ENCODE peak calls at places on chromosomes 16 and 17, in eight cellular contexts. U is Peyer's patch, A is IMR-90, S is fibroblast of pulmonary artery, Z is neural progenitor cell, N is brain microvascular endothelial cell, J is fibroblast of mammary gland, C is upper lobe of right lung. F is an unnamed sample.

GRCh38 chr16:55710466-55710865 is 54.7 kb downstream of the SLC6A2 start:
- DNase-seq in U (no peak), Z (peak; percentile 64), J (no peak), C (no peak), A (no peak), S (peak; percentile 18), N (no peak), F (peak; percentile 54)

GRCh38 chr17:45794840-45795239 is 10.7 kb downstream of the CRHR1 start:
- DNase-seq in Z (peak; percentile 56), C (no peak), N (no peak), A (no peak), S (no peak), U (no peak), J (peak; percentile 12), F (peak; percentile 22)

GRCh38 chr16:88437367-88437964 is 15.6 kb upstream of the ZFPM1 start:
- DNase-seq in J (peak; percentile 29), A (peak; percentile 27), N (no peak), C (peak; percentile 83), U (peak; percentile 76), S (peak; percentile 35), Z (peak; percentile 87), F (peak; percentile 42)

GRCh38 chr16:85054948-85055502 is 27.4 kb downstream of the KIAA0513 start:
- DNase-seq in U (no peak), Z (no peak), C (no peak), J (no peak), A (no peak), S (no peak), N (no peak), F (no peak)

GRCh38 chr17:75504347-75505151 is 10.8 kb downstream of the CASKIN2 start:
- DNase-seq in U (peak; percentile 79), N (no peak), S (no peak), Z (peak; percentile 67), C (peak; percentile 70), A (no peak), J (no peak), F (peak; percentile 55)

GRCh38 chr17:7259555-7259889 is 2.8 kb downstream of the CLDN7 start:
- DNase-seq in Z (no peak), A (no peak), C (no peak), J (no peak), S (no peak), N (no peak), U (no peak), F (no peak)

GRCh38 chr16:22912654-22913053 is 98.7 kb downstream of the HS3ST2 start:
- DNase-seq in J (no peak), C (no peak), N (no peak), U (no peak), Z (peak; percentile 70), S (no peak), A (no peak), F (no peak)

GRCh38 chr17:42072323-42073187 is 22.2 kb upstream of the C17orf113 start:
- DNase-seq in C (peak; percentile 71), U (no peak), A (no peak), S (no peak), Z (peak; percentile 79), N (no peak), J (no peak), F (no peak)

GRCh38 chr16:27226476-27226875 is 23.1 kb downstream of the KDM8 start:
- DNase-seq in S (no peak), N (no peak), J (no peak), C (no peak), Z (no peak), A (no peak), U (no peak), F (peak; percentile 50)

GRCh38 chr16:70689035-70689969 is 3.4 kb upstream of the MTSS2 start:
- DNase-seq in A (no peak), N (no peak), C (peak; percentile 88), U (no peak), Z (no peak), J (no peak), S (no peak), F (no peak)

GRCh38 chr17:75473246-75473645 is 16.8 kb downstream of the TMEM94 start:
- DNase-seq in J (no peak), A (no peak), C (no peak), N (no peak), Z (no peak), S (peak; percentile 7), U (no peak), F (no peak)

GRCh38 chr16:19179890-19180490 is 11.9 kb downstream of the SYT17 start:
- DNase-seq in S (peak; percentile 52), N (peak; percentile 37), C (peak; percentile 88), J (peak; percentile 51), U (peak; percentile 82), Z (peak; percentile 83), A (peak; percentile 33), F (peak; percentile 69)

GRCh38 chr17:19022128-19022527 is 17.6 kb upstream of the FAM83G start:
- DNase-seq in J (no peak), C (no peak), A (no peak), N (no peak), Z (no peak), S (no peak), U (no peak), F (no peak)

GRCh38 chr17:68443974-68444464 is 13.3 kb downstream of the WIPI1 start:
- DNase-seq in S (no peak), A (no peak), Z (no peak), J (peak; percentile 52), N (no peak), U (no peak), C (no peak), F (no peak)

GRCh38 chr16:66414891-66415290 is 12.2 kb upstream of the BEAN1 start:
- DNase-seq in J (peak; percentile 83), Z (no peak), A (peak; percentile 75), S (no peak), U (no peak), C (no peak), N (peak; percentile 35), F (no peak)

GRCh38 chr17:72624652-72625051 is 467.8 kb downstream of the SLC39A11 start:
- DNase-seq in N (no peak), C (no peak), Z (no peak), J (no peak), U (no peak), A (no peak), S (no peak), F (no peak)

GRCh38 chr16:67661101-67661661 is 421 bp downstream of the PARD6A start:
- DNase-seq in S (peak; percentile 51), Z (peak; percentile 90), U (no peak), C (no peak), N (peak; percentile 25), A (peak; percentile 52), J (peak; percentile 28), F (peak; percentile 15)

GRCh38 chr17:43021739-43022512 is at the start of gene VAT1:
- DNase-seq in N (peak; percentile 46), U (peak; percentile 90), A (peak; percentile 63), Z (peak; percentile 92), C (peak; percentile 91), S (peak; percentile 78), J (peak; percentile 67), F (peak; percentile 78)

GRCh38 chr16:75111514-75112280 is 4.9 kb downstream of the LDHD start:
- DNase-seq in C (peak; percentile 68), Z (no peak), N (no peak), U (no peak), A (no peak), S (peak; percentile 23), J (no peak), F (no peak)
- TF ChIP-seq CTCF in C (no peak), Z (no peak), N (no peak), U (no peak), A (no peak), S (no peak), J (no peak), F (no peak)

DNA sequence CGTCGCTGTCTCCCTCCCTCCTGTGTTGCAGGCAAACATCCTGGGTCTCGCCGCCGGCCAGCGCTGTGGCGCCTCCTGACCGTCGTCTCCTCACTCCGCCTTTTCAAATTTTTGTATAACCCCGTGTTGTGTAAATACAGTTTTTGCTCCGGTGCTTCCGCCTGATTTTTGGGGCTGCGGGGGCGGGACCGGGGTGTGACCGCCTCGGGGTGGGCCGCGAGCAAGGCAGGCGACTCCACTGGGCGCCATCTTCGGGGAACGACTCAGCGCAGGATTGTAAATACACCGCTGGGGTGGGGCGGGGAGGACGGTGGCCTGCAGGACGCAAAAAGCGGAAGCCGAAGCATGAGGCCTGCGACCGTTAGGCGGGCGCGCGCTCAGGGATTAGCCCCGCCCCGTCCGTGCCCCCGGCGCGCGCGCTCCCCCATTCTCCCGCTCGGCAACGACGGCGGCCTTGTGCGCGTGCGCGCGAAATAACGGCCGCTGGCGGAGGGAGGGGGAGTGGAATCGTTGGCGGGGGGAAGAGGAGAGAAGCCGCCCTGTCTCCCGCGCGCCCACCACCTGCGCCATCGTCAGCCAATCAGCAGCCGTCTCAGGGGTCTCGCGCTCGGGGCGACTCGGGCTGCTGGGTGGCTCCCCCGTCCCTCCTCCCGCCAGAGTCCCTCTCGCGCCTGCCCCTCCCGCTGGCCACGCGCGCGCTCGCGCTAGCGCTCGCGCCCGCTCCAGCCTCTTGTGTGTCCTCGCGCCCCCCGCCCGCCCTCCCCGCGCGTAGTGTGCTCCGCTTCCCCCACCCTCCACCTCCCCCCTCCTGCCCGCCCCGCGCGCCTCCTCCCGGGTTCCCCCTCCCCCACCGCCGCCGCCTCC is 865 bp upstream of the MAZ start:
- DNase-seq in N (peak; percentile 97), A (peak; percentile 97), U (peak; percentile 99), J (peak; percentile 96), Z (peak; percentile 98), S (peak; percentile 97), C (peak; percentile 99), F (peak; percentile 95)
- TF ChIP-seq CTCF in N (peak; percentile 6), A (no peak), U (no peak), J (no peak), Z (peak; percentile 20), S (no peak), C (no peak), F (no peak)

DNA sequence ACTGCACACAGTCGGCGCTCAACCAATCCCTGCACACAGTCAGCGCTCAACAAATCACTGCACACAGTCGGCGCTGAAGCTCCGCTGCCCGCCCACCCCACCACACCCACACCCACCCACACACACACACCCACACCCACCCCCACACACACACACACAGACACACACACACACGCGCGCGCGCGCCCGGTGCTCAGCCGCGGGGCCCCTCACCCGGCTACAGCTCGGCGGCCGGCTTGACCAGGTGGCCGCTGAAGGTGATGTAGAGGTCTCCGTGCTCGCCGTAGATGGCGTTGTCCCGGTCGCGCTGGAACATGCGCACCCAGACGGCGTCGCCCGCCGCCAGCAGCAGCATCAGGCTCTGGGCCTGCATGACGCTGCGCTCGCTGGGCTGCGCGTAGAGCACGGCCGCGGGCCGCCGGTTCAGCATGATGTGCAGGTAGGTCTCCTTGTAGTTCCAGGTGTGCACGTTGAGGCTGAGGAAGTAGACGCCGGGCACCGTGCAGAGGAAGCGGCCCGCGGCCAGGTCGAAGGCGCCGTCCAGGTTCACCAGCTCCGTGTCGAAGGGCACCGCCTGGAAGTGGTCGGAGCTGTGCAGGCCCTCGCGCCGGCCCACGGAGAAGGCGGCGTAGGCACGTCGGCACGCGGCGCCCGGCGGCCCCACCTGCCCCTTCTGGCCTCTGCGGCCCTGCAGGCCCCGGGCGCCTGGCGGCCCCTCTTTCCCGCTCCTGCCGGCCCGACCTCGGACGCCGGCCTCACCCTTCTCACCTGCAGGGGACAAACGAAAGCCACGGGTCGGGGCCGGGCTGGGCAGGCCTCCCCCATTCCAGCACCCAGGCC is 2.5 kb downstream of the C1QTNF8 start:
- DNase-seq in N (no peak), C (no peak), S (peak; percentile 11), U (no peak), J (no peak), Z (peak; percentile 51), A (no peak), F (no peak)
- TF ChIP-seq CTCF in N (no peak), C (no peak), S (no peak), U (no peak), J (no peak), Z (no peak), A (no peak), F (no peak)

DNA sequence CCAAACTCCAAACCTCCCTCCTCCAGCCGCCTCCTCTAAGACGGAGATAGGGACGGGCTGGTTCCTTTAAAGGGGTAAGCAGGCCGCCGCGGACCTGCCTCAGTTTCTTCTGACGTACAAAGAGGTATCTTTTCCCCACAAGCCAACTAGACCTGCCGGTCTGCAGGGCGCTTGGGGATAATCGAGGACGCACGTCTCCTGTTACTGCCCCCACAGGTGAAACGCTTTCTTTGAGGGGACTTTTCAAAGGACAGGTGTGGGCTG is 25.1 kb upstream of the RFFL start:
- DNase-seq in A (no peak), C (no peak), Z (peak; percentile 41), U (peak; percentile 81), J (no peak), S (no peak), N (no peak), F (no peak)
- TF ChIP-seq CTCF in A (no peak), C (no peak), Z (no peak), U (no peak), J (no peak), S (no peak), N (no peak), F (no peak)